ENCODE peak calls at places on chromosomes 11 and 22, in eight cellular contexts. M, P, L, O, U, K, N and H are unnamed samples.

GRCh38 chr11:96027021-96027420 is 103.1 kb upstream of the MTMR2 start:
- DNase-seq in U (no peak), O (no peak), L (no peak), K (no peak), N (no peak), M (no peak), P (no peak), H (no peak)

GRCh38 chr11:119368121-119369034 is 13.1 kb downstream of the USP2 start:
- DNase-seq in O (no peak), M (peak), K (no peak), U (no peak), N (peak), L (peak), P (peak), H (peak)

GRCh38 chr11:68844801-68845200 is 3.1 kb upstream of the CPT1A start:
- DNase-seq in K (no peak), U (no peak), L (no peak), O (no peak), P (no peak), N (no peak), M (no peak), H (no peak)

GRCh38 chr22:30802202-30803166 is 107.8 kb downstream of the OSBP2 start:
- DNase-seq in K (peak), U (no peak), P (peak), N (peak), L (peak), M (peak), O (peak), H (peak)

GRCh38 chr22:41531736-41532477 is 12.4 kb downstream of the POLR3H start:
- DNase-seq in L (no peak), P (no peak), N (no peak), K (no peak), M (no peak), U (no peak), O (no peak), H (no peak)

GRCh38 chr22:20401376-20402020 is 7.5 kb downstream of the ZNF74 start:
- DNase-seq in P (no peak), L (no peak), O (no peak), K (no peak), M (no peak), U (no peak), N (no peak), H (no peak)

GRCh38 chr11:68969386-68969785 is 11.4 kb downstream of the MRGPRD start:
- DNase-seq in L (no peak), O (no peak), U (no peak), N (no peak), P (no peak), M (no peak), K (no peak), H (peak)

GRCh38 chr11:57527056-57527631 is 3.4 kb downstream of the TIMM10 start:
- DNase-seq in P (peak), L (peak), O (peak), U (no peak), N (peak), K (peak), M (peak), H (peak)

GRCh38 chr11:128862913-128863660 is 4.0 kb downstream of the KCNJ1 start:
- DNase-seq in P (no peak), U (no peak), M (no peak), K (no peak), N (no peak), O (no peak), L (no peak), H (no peak)

GRCh38 chr11:62806611-62807121 is 1.4 kb upstream of the NXF1 start:
- DNase-seq in N (peak), K (no peak), O (peak), L (peak), U (no peak), P (peak), M (no peak), H (no peak)

GRCh38 chr11:134557571-134558257 is 145.7 kb upstream of the B3GAT1 start:
- DNase-seq in L (no peak), U (no peak), M (no peak), N (no peak), K (no peak), O (no peak), P (no peak), H (no peak)

GRCh38 chr11:13984616-13985474 is 22.3 kb downstream of the SPON1 start:
- DNase-seq in K (no peak), P (no peak), U (no peak), L (no peak), M (no peak), N (no peak), O (no peak), H (no peak)

GRCh38 chr11:116312560-116313340 is 460.0 kb downstream of the BUD13 start:
- DNase-seq in U (no peak), O (peak), P (peak), K (peak), L (no peak), N (peak), M (peak), H (peak)

GRCh38 chr11:35967042-35967441 is 23.2 kb downstream of the LDLRAD3 start:
- DNase-seq in N (no peak), K (peak), O (no peak), U (no peak), M (no peak), L (no peak), P (peak), H (no peak)

GRCh38 chr11:74460481-74461154 is 6.7 kb downstream of the KCNE3 start:
- DNase-seq in P (no peak), K (no peak), L (peak), U (no peak), N (no peak), M (no peak), O (no peak), H (no peak)

GRCh38 chr22:45880732-45881523 is 96.0 kb downstream of the WNT7B start:
- DNase-seq in N (no peak), L (no peak), O (no peak), K (no peak), U (no peak), P (peak), M (no peak), H (peak)

GRCh38 chr11:74134661-74135515 is 35.9 kb downstream of the C2CD3 start:
- DNase-seq in N (no peak), M (no peak), U (no peak), K (no peak), L (no peak), P (no peak), O (no peak), H (no peak)

GRCh38 chr11:19810852-19811251 is 98.2 kb downstream of the NAV2 start:
- DNase-seq in O (no peak), P (no peak), U (no peak), N (no peak), K (no peak), L (no peak), M (no peak), H (no peak)

GRCh38 chr22:35064664-35065063 is 1.3 kb upstream of the ISX start:
- DNase-seq in P (no peak), N (no peak), K (no peak), L (peak), O (no peak), M (no peak), U (no peak), H (no peak)

GRCh38 chr11:12755510-12755909 is 81.3 kb downstream of the TEAD1 start:
- DNase-seq in P (no peak), L (no peak), O (no peak), N (no peak), U (no peak), M (no peak), K (no peak), H (no peak)

GRCh38 chr11:27912916-27913315 is 195.0 kb downstream of the KIF18A start:
- DNase-seq in N (no peak), U (no peak), K (no peak), P (no peak), M (no peak), L (no peak), O (no peak), H (no peak)

GRCh38 chr11:114262681-114263509 is 33.3 kb upstream of the NNMT start:
- DNase-seq in N (no peak), M (no peak), P (peak), K (peak), L (peak), O (no peak), U (no peak), H (no peak)
- TF ChIP-seq CTCF in N (peak), M (peak), P (peak), K (peak), L (peak), O (no peak), U (peak), H (peak)

GRCh38 chr11:65314501-65315203 is at the start of gene CDC42EP2:
- DNase-seq in U (no peak), K (peak), P (peak), N (peak), L (peak), M (peak), O (peak), H (peak)
- TF ChIP-seq POLR2A in U (peak), K (no peak), P (peak), N (peak), L (peak), M (peak), O (no peak), H (peak)

GRCh38 chr22:33710326-33710725 is 209.9 kb downstream of the LARGE1 start:
- DNase-seq in O (no peak), P (no peak), L (no peak), U (no peak), M (no peak), N (no peak), K (no peak), H (no peak)

GRCh38 chr22:33706100-33706499 is 214.2 kb downstream of the LARGE1 start:
- DNase-seq in L (no peak), N (no peak), P (peak), O (no peak), M (no peak), K (no peak), U (no peak), H (no peak)

DNA sequence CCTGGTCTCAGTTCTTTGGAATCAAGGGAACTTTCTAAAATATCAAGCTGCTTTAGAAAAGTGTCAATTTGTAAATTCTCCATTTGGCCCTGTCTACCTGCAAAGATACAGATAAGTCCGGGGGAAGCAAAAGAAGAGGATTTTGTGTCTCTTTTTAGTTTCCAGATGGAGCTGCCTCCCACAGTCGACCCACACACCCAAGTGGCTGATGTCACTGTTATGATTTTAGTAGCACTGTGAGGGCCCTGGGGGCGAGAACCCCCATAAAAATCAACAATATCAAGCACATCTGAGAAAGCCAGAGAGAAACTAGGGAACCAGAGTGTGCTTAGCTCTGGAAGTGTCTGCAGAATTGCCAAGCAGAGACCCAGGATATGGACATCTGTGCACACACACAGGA is 212.7 kb downstream of the LARGE1 start:
- DNase-seq in L (no peak), M (no peak), K (no peak), U (no peak), O (no peak), P (no peak), N (no peak), H (no peak)
- TF ChIP-seq CTCF in L (no peak), M (no peak), K (no peak), U (no peak), O (no peak), P (no peak), N (no peak), H (no peak)

DNA sequence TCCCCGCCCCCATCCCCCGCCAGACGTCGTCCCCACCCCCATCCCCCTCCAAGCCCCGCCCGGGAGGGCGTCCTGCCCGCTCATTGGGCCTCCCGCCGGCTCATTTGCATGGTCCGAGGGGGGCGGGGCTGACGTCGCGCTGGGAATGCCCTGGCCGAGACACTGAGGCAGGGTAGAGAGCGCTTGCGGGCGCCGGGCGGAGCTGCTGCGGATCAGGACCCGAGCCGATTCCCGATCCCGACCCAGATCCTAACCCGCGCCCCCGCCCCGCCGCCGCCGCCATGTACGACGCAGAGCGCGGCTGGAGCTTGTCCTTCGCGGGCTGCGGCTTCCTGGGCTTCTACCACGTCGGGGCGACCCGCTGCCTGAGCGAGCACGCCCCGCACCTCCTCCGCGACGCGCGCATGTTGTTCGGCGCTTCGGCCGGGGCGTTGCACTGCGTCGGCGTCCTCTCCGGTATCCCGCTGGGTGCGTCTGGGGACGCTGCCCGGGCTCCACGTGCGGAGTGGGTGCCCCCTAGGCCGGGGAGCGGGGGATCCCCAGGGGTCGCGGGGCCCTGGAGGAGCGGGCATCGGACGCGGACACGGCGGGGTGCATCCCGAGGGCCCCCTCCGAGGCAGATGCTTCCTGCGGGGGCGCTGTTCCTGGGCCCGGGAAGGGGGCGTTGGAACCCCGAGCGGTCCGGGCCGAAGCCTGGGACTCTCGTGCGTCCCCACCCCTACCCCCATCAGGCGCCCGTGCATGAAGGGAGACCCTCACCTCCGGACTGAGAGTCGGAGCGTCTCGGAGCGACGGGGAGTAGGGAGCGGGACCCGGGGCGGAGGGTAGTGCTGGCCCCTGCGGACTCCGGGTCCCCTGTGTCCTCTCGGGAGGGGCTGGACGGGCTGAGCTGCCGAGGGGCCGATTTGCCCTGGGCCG is at the start of gene PNPLA3:
- DNase-seq in M (peak), P (peak), O (peak), N (peak), K (peak), L (peak), U (no peak), H (peak)
- TF ChIP-seq POLR2A in M (no peak), P (no peak), O (no peak), N (peak), K (no peak), L (no peak), U (no peak), H (no peak)

DNA sequence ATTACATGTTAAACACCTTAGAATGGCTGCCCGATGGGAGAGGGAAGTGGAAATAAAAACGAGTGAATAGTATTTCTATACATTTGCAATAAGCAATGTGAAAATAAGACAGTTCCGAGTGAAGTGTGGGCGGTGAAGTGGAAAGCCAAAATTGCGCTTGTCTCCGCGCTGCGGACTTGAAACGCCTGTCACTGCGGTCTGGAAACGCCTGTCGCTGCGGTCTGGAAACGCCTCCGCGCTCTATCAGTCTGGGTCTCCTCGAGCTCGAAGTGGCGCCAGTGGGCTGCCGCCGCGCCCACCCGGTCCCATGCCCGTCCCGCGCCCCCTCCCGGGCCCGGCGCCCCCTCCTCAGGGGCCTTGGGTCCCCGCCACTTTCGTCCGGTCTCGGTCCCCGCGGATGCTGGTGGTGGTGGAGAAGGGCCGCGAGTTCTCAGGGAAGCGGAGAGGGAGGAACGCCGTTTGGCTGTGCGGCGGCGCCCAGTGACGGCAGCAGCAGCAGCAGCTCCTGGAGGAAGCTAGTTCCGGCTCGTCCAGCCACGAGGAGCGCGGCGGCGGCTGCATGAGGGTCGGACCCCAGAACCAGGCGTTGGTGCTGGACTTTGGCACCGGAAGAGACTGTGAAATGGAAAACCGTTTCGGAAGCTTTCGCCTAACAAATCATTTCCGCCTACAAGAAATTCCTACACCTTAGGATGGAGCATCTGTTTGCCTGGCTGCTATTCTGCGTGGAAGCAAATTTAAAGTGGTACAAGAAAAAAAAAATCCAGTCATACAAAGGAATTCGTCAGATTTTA is 1.8 kb downstream of the NCR3LG1 start:
- DNase-seq in L (peak), N (peak), O (peak), P (peak), K (peak), M (peak), U (no peak), H (peak)
- TF ChIP-seq CTCF in L (no peak), N (no peak), O (no peak), P (no peak), K (no peak), M (no peak), U (no peak), H (no peak)

GRCh38 chr11:79371152-79371551 is 69.7 kb downstream of the TENM4 start:
- DNase-seq in K (no peak), N (no peak), M (no peak), P (no peak), L (no peak), U (no peak), O (no peak), H (no peak)
- TF ChIP-seq POLR2A in K (no peak), N (no peak), M (no peak), P (no peak), L (no peak), U (no peak), O (no peak), H (no peak)

DNA sequence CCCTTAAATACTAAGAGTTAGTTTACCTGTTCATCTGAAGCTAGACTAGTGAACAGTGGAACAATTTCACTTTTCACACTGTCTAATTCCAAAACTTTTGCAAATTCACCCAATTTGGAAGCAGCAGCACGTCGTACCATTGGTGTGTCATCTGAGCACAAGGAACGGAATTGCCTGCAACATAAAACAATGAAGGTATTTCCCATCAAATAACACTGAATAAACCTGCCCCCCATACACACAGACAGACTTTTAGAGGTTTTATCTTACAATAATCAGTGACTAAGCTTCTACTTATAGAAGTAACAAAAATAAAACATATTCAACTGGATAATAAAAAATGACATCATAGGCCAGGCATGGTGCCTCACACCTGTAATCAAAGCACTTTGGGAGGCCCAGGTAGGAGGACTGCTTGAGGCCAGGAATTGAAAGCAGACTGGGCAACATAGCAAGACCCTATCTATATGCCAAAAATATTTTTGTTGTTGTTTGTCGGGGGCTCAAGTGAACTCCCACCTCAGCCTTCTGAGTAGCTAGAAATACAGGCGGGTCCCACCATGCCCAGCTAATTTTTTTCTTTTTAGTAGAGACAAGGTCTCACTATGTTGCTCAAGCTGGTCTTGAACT is 6.3 kb downstream of the PPP2R1B start:
- DNase-seq in U (no peak), M (no peak), O (no peak), L (no peak), N (no peak), P (no peak), K (no peak), H (no peak)
- TF ChIP-seq CTCF in U (no peak), M (no peak), O (no peak), L (no peak), N (no peak), P (no peak), K (no peak), H (no peak)

GRCh38 chr11:33761471-33761870 is 12.8 kb downstream of the FBXO3 start:
- DNase-seq in M (no peak), P (no peak), O (no peak), N (no peak), K (no peak), U (no peak), L (no peak), H (no peak)
- TF ChIP-seq POLR2A in M (no peak), P (no peak), O (no peak), N (no peak), K (no peak), U (no peak), L (no peak), H (no peak)